ENCODE peak calls at places on chromosomes 12 and 14, in eight cellular contexts. One of them, this sample, is unnamed.

GRCh38 chr14:72692678-72693077 is 201.2 kb downstream of the DPF3 start:
- DNase-seq in psoas muscle: no peak
- DNase-seq in adrenal gland: no peak
- DNase-seq in H1: no peak
- DNase-seq in neural progenitor cell: peak; percentile 69
- DNase-seq in heart left ventricle: no peak
- DNase-seq in cardiac muscle cell: peak; percentile 82
- DNase-seq in SK-N-SH: no peak
- DNase-seq in this sample: peak; percentile 25

GRCh38 chr14:76844223-76844622 is 18.0 kb downstream of the LRRC74A start:
- DNase-seq in SK-N-SH: no peak
- DNase-seq in cardiac muscle cell: no peak
- DNase-seq in H1: no peak
- DNase-seq in neural progenitor cell: peak; percentile 18
- DNase-seq in adrenal gland: peak; percentile 86
- DNase-seq in psoas muscle: peak; percentile 63
- DNase-seq in heart left ventricle: peak; percentile 83
- DNase-seq in this sample: no peak

GRCh38 chr14:24195186-24196070 is at the start of gene TM9SF1:
- DNase-seq in H1: peak; percentile 93
- DNase-seq in heart left ventricle: peak; percentile 95
- DNase-seq in adrenal gland: peak; percentile 89
- DNase-seq in SK-N-SH: peak; percentile 94
- DNase-seq in neural progenitor cell: peak; percentile 92
- DNase-seq in psoas muscle: peak; percentile 91
- DNase-seq in cardiac muscle cell: peak; percentile 90
- DNase-seq in this sample: no peak

GRCh38 chr14:74583689-74584434 is 28.2 kb downstream of the LTBP2 start:
- DNase-seq in adrenal gland: no peak
- DNase-seq in psoas muscle: no peak
- DNase-seq in neural progenitor cell: no peak
- DNase-seq in H1: no peak
- DNase-seq in heart left ventricle: no peak
- DNase-seq in SK-N-SH: no peak
- DNase-seq in cardiac muscle cell: no peak
- DNase-seq in this sample: no peak

GRCh38 chr12:29171421-29172258 is 22.6 kb downstream of the FAR2 start:
- DNase-seq in H1: no peak
- DNase-seq in psoas muscle: no peak
- DNase-seq in heart left ventricle: peak; percentile 56
- DNase-seq in neural progenitor cell: no peak
- DNase-seq in cardiac muscle cell: no peak
- DNase-seq in SK-N-SH: no peak
- DNase-seq in adrenal gland: no peak
- DNase-seq in this sample: no peak

GRCh38 chr14:71552809-71553208 is 379.4 kb upstream of the RGS6 start:
- DNase-seq in H1: no peak
- DNase-seq in neural progenitor cell: no peak
- DNase-seq in heart left ventricle: no peak
- DNase-seq in cardiac muscle cell: no peak
- DNase-seq in psoas muscle: no peak
- DNase-seq in adrenal gland: no peak
- DNase-seq in SK-N-SH: no peak
- DNase-seq in this sample: no peak

GRCh38 chr12:25388216-25388615 is 137.5 kb upstream of the KRAS start:
- DNase-seq in cardiac muscle cell: no peak
- DNase-seq in adrenal gland: no peak
- DNase-seq in neural progenitor cell: no peak
- DNase-seq in SK-N-SH: no peak
- DNase-seq in heart left ventricle: no peak
- DNase-seq in H1: no peak
- DNase-seq in psoas muscle: no peak
- DNase-seq in this sample: no peak

GRCh38 chr12:118061876-118062791 is 1.2 kb upstream of the WSB2 start:
- DNase-seq in heart left ventricle: peak; percentile 65
- DNase-seq in adrenal gland: peak; percentile 68
- DNase-seq in psoas muscle: no peak
- DNase-seq in SK-N-SH: peak; percentile 62
- DNase-seq in cardiac muscle cell: peak; percentile 47
- DNase-seq in H1: peak; percentile 73
- DNase-seq in neural progenitor cell: peak; percentile 70
- DNase-seq in this sample: peak; percentile 27

GRCh38 chr14:63504628-63505027 is 38.5 kb downstream of the PPP2R5E start:
- DNase-seq in neural progenitor cell: no peak
- DNase-seq in psoas muscle: no peak
- DNase-seq in heart left ventricle: no peak
- DNase-seq in adrenal gland: no peak
- DNase-seq in cardiac muscle cell: no peak
- DNase-seq in H1: no peak
- DNase-seq in SK-N-SH: no peak
- DNase-seq in this sample: no peak

GRCh38 chr14:95935228-95935822 is 58.7 kb downstream of the TUNAR start:
- DNase-seq in H1: no peak
- DNase-seq in heart left ventricle: no peak
- DNase-seq in adrenal gland: peak; percentile 31
- DNase-seq in neural progenitor cell: peak; percentile 79
- DNase-seq in SK-N-SH: no peak
- DNase-seq in psoas muscle: no peak
- DNase-seq in cardiac muscle cell: peak; percentile 83
- DNase-seq in this sample: no peak

GRCh38 chr12:98725481-98726247 is 80.6 kb downstream of the APAF1 start:
- DNase-seq in neural progenitor cell: peak; percentile 66
- DNase-seq in H1: no peak
- DNase-seq in SK-N-SH: peak; percentile 46
- DNase-seq in cardiac muscle cell: peak; percentile 58
- DNase-seq in psoas muscle: no peak
- DNase-seq in heart left ventricle: no peak
- DNase-seq in adrenal gland: peak; percentile 59
- DNase-seq in this sample: no peak

GRCh38 chr14:99231850-99232401 is 40.1 kb downstream of the BCL11B start:
- DNase-seq in heart left ventricle: no peak
- DNase-seq in SK-N-SH: no peak
- DNase-seq in psoas muscle: no peak
- DNase-seq in cardiac muscle cell: peak; percentile 86
- DNase-seq in adrenal gland: no peak
- DNase-seq in H1: peak; percentile 82
- DNase-seq in neural progenitor cell: peak; percentile 85
- DNase-seq in this sample: no peak

GRCh38 chr12:10618338-10618987 is 5.1 kb upstream of the MAGOHB start:
- DNase-seq in heart left ventricle: no peak
- DNase-seq in neural progenitor cell: no peak
- DNase-seq in adrenal gland: no peak
- DNase-seq in SK-N-SH: no peak
- DNase-seq in psoas muscle: no peak
- DNase-seq in H1: no peak
- DNase-seq in cardiac muscle cell: no peak
- DNase-seq in this sample: no peak

GRCh38 chr12:44708218-44708617 is 167.9 kb downstream of the NELL2 start:
- DNase-seq in SK-N-SH: no peak
- DNase-seq in H1: no peak
- DNase-seq in cardiac muscle cell: no peak
- DNase-seq in psoas muscle: no peak
- DNase-seq in neural progenitor cell: no peak
- DNase-seq in heart left ventricle: no peak
- DNase-seq in adrenal gland: no peak
- DNase-seq in this sample: no peak

GRCh38 chr12:75446857-75447256 is 33.7 kb upstream of the GLIPR1 start:
- DNase-seq in adrenal gland: no peak
- DNase-seq in psoas muscle: no peak
- DNase-seq in heart left ventricle: no peak
- DNase-seq in H1: no peak
- DNase-seq in cardiac muscle cell: no peak
- DNase-seq in neural progenitor cell: no peak
- DNase-seq in SK-N-SH: no peak
- DNase-seq in this sample: no peak

GRCh38 chr14:100524233-100524932 is 62.8 kb downstream of the BEGAIN start:
- DNase-seq in H1: no peak
- DNase-seq in neural progenitor cell: no peak
- DNase-seq in SK-N-SH: no peak
- DNase-seq in psoas muscle: no peak
- DNase-seq in heart left ventricle: no peak
- DNase-seq in cardiac muscle cell: no peak
- DNase-seq in adrenal gland: no peak
- DNase-seq in this sample: no peak

GRCh38 chr14:37787879-37788494 is 192.6 kb downstream of the TTC6 start:
- DNase-seq in neural progenitor cell: no peak
- DNase-seq in psoas muscle: no peak
- DNase-seq in H1: no peak
- DNase-seq in cardiac muscle cell: no peak
- DNase-seq in heart left ventricle: no peak
- DNase-seq in adrenal gland: no peak
- DNase-seq in SK-N-SH: no peak
- DNase-seq in this sample: no peak

GRCh38 chr12:14557966-14558365 is 9.7 kb downstream of the PLBD1 start:
- DNase-seq in adrenal gland: no peak
- DNase-seq in heart left ventricle: no peak
- DNase-seq in psoas muscle: no peak
- DNase-seq in neural progenitor cell: no peak
- DNase-seq in SK-N-SH: no peak
- DNase-seq in cardiac muscle cell: no peak
- DNase-seq in H1: no peak
- DNase-seq in this sample: no peak

GRCh38 chr14:81766597-81766996 is 232.9 kb upstream of the SEL1L start:
- DNase-seq in heart left ventricle: no peak
- DNase-seq in psoas muscle: no peak
- DNase-seq in neural progenitor cell: no peak
- DNase-seq in SK-N-SH: no peak
- DNase-seq in H1: no peak
- DNase-seq in cardiac muscle cell: no peak
- DNase-seq in adrenal gland: no peak
- DNase-seq in this sample: no peak

GRCh38 chr14:23307687-23308644 is 1.3 kb downstream of the BCL2L2 start:
- DNase-seq in cardiac muscle cell: no peak
- DNase-seq in heart left ventricle: no peak
- DNase-seq in H1: no peak
- DNase-seq in neural progenitor cell: no peak
- DNase-seq in SK-N-SH: no peak
- DNase-seq in adrenal gland: no peak
- DNase-seq in psoas muscle: no peak
- DNase-seq in this sample: no peak

GRCh38 chr14:59356298-59356697 is 108.9 kb downstream of the GPR135 start:
- DNase-seq in cardiac muscle cell: no peak
- DNase-seq in psoas muscle: no peak
- DNase-seq in SK-N-SH: no peak
- DNase-seq in H1: no peak
- DNase-seq in neural progenitor cell: no peak
- DNase-seq in heart left ventricle: no peak
- DNase-seq in adrenal gland: no peak
- DNase-seq in this sample: no peak

GRCh38 chr14:64220056-64220455 is 74.1 kb downstream of the ESR2 start:
- DNase-seq in neural progenitor cell: no peak
- DNase-seq in cardiac muscle cell: peak; percentile 19
- DNase-seq in H1: no peak
- DNase-seq in heart left ventricle: no peak
- DNase-seq in adrenal gland: peak; percentile 62
- DNase-seq in SK-N-SH: no peak
- DNase-seq in psoas muscle: no peak
- DNase-seq in this sample: no peak

GRCh38 chr12:19288603-19289244 is 150.6 kb upstream of the AEBP2 start:
- DNase-seq in psoas muscle: no peak
- DNase-seq in SK-N-SH: peak; percentile 51
- DNase-seq in adrenal gland: no peak
- DNase-seq in cardiac muscle cell: peak; percentile 45
- DNase-seq in neural progenitor cell: peak; percentile 37
- DNase-seq in H1: no peak
- DNase-seq in heart left ventricle: no peak
- DNase-seq in this sample: no peak

DNA sequence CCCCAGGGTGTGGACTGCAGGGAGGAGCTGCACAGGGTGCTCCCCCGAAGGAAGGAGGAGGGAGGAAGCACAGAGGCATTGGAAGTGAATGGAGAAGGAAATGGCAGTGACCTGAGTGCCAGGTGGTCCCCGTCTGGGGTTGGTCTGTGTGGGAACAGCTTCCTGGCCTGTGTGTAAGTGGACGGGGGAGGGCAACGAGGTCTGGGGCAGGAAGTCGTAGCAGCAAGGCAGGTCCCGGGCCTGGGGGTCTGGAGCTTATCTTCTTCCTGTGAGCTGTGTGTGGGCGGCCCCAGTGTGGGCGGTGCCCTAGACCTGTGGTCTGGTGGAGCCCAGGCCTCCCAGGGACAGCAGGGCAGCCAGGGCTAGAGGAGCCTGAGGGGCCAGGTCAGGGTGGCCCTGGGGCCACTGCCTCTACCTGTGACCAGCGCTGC is 382.1 kb downstream of the TMEM121 start:
- DNase-seq in adrenal gland: no peak
- DNase-seq in neural progenitor cell: no peak
- DNase-seq in H1: no peak
- DNase-seq in SK-N-SH: peak; percentile 87
- DNase-seq in psoas muscle: no peak
- DNase-seq in cardiac muscle cell: no peak
- DNase-seq in heart left ventricle: no peak
- DNase-seq in this sample: no peak
- H3K4me1 ChIP-seq in adrenal gland: no peaks in the 10 kb centered on the region
- H3K4me1 ChIP-seq in neural progenitor cell: no peaks in the 10 kb centered on the region
- H3K4me1 ChIP-seq in H1: no peaks in the 10 kb centered on the region
- H3K4me1 ChIP-seq in SK-N-SH: peaks cover 64% of the 10 kb centered on the region
- H3K4me1 ChIP-seq in psoas muscle: no peaks in the 10 kb centered on the region
- H3K4me1 ChIP-seq in cardiac muscle cell: no peaks in the 10 kb centered on the region
- H3K4me1 ChIP-seq in heart left ventricle: no peaks in the 10 kb centered on the region
- H3K4me1 ChIP-seq in this sample: no peaks in the 10 kb centered on the region

DNA sequence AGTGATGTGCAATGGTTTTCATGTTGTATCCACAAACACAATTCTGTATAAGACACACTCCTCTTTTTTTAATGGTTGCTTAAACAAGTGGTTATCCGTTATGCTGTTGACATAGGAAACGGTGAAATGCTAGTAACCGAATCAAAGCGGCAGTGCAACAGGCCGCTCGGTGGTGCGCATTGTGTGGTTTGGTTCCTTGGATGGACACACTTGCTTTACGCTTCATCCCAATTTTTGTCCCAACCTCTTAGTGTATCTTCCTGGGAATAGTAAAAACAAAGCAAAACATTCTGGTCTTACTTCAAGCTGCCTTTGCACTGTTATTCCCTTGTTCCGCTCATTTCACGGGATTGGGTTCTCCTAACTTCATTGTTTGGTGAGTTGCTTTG is 625 bp upstream of the PTGER2 start:
- DNase-seq in adrenal gland: no peak
- DNase-seq in cardiac muscle cell: no peak
- DNase-seq in psoas muscle: no peak
- DNase-seq in neural progenitor cell: no peak
- DNase-seq in H1: no peak
- DNase-seq in heart left ventricle: no peak
- DNase-seq in SK-N-SH: no peak
- DNase-seq in this sample: no peak
- H3K27ac ChIP-seq in adrenal gland: no peak overlapping the region
- H3K27ac ChIP-seq in cardiac muscle cell: no peak overlapping the region
- H3K27ac ChIP-seq in psoas muscle: no peak overlapping the region
- H3K27ac ChIP-seq in neural progenitor cell: no peak overlapping the region
- H3K27ac ChIP-seq in H1: no peak overlapping the region
- H3K27ac ChIP-seq in heart left ventricle: no peak overlapping the region
- H3K27ac ChIP-seq in SK-N-SH: peak overlapping the region; percentile 64
- H3K27ac ChIP-seq in this sample: no peak overlapping the region

GRCh38 chr12:106125351-106126085 is 13.2 kb downstream of the NUAK1 start:
- DNase-seq in SK-N-SH: no peak
- DNase-seq in cardiac muscle cell: no peak
- DNase-seq in adrenal gland: no peak
- DNase-seq in neural progenitor cell: no peak
- DNase-seq in heart left ventricle: no peak
- DNase-seq in psoas muscle: no peak
- DNase-seq in H1: no peak
- DNase-seq in this sample: no peak
- H3K4me1 ChIP-seq in SK-N-SH: no peaks in the 10 kb centered on the region
- H3K4me1 ChIP-seq in cardiac muscle cell: peaks cover 13% of the 10 kb centered on the region
- H3K4me1 ChIP-seq in adrenal gland: peaks cover 36% of the 10 kb centered on the region
- H3K4me1 ChIP-seq in neural progenitor cell: peaks cover 12% of the 10 kb centered on the region
- H3K4me1 ChIP-seq in heart left ventricle: peaks cover 66% of the 10 kb centered on the region
- H3K4me1 ChIP-seq in psoas muscle: peaks cover 84% of the 10 kb centered on the region
- H3K4me1 ChIP-seq in H1: peaks cover 12% of the 10 kb centered on the region
- H3K4me1 ChIP-seq in this sample: peaks cover 8% of the 10 kb centered on the region

GRCh38 chr12:2227360-2227759 is 174.6 kb downstream of the CACNA1C start:
- DNase-seq in cardiac muscle cell: no peak
- DNase-seq in neural progenitor cell: no peak
- DNase-seq in heart left ventricle: no peak
- DNase-seq in H1: no peak
- DNase-seq in adrenal gland: no peak
- DNase-seq in SK-N-SH: no peak
- DNase-seq in psoas muscle: no peak
- DNase-seq in this sample: no peak
- H3K27ac ChIP-seq in cardiac muscle cell: no peak overlapping the region
- H3K27ac ChIP-seq in neural progenitor cell: no peak overlapping the region
- H3K27ac ChIP-seq in heart left ventricle: peak overlapping the region; percentile 37
- H3K27ac ChIP-seq in H1: no peak overlapping the region
- H3K27ac ChIP-seq in adrenal gland: no peak overlapping the region
- H3K27ac ChIP-seq in SK-N-SH: no peak overlapping the region
- H3K27ac ChIP-seq in psoas muscle: no peak overlapping the region
- H3K27ac ChIP-seq in this sample: no peak overlapping the region

This sample was measured in iPS DF 6.9.